ENCODE peak calls at places on chromosomes 11 and 22, in six cellular contexts. One of them, this sample, is unnamed.

GRCh38 chr11:221539-221938 is 14.0 kb downstream of the RIC8A start:
- DNase-seq in thyroid gland: no peak
- DNase-seq in IMR-90: no peak
- DNase-seq in GM12865: no peak
- DNase-seq in WTC11: no peak
- DNase-seq in fibroblast of mammary gland: no peak
- DNase-seq in this sample: no peak

GRCh38 chr22:43625242-43625641 is 186.9 kb downstream of the EFCAB6 start:
- DNase-seq in IMR-90: no peak
- DNase-seq in fibroblast of mammary gland: no peak
- DNase-seq in thyroid gland: no peak
- DNase-seq in WTC11: no peak
- DNase-seq in GM12865: no peak
- DNase-seq in this sample: no peak

GRCh38 chr11:65868907-65869306 is 3.7 kb downstream of the EFEMP2 start:
- DNase-seq in WTC11: no peak
- DNase-seq in fibroblast of mammary gland: no peak
- DNase-seq in thyroid gland: no peak
- DNase-seq in GM12865: no peak
- DNase-seq in IMR-90: no peak
- DNase-seq in this sample: peak; percentile 29

GRCh38 chr11:36139767-36140166 is 149.5 kb downstream of the COMMD9 start:
- DNase-seq in thyroid gland: no peak
- DNase-seq in WTC11: no peak
- DNase-seq in fibroblast of mammary gland: peak; percentile 46
- DNase-seq in IMR-90: peak; percentile 49
- DNase-seq in GM12865: no peak
- DNase-seq in this sample: no peak

GRCh38 chr11:65426839-65427690 is 4.5 kb downstream of the NEAT1 start:
- DNase-seq in fibroblast of mammary gland: peak; percentile 86
- DNase-seq in IMR-90: peak; percentile 77
- DNase-seq in WTC11: no peak
- DNase-seq in GM12865: peak; percentile 81
- DNase-seq in thyroid gland: peak; percentile 48
- DNase-seq in this sample: no peak

GRCh38 chr22:30718491-30718890 is 23.8 kb downstream of the OSBP2 start:
- DNase-seq in fibroblast of mammary gland: no peak
- DNase-seq in IMR-90: no peak
- DNase-seq in GM12865: no peak
- DNase-seq in thyroid gland: no peak
- DNase-seq in WTC11: no peak
- DNase-seq in this sample: no peak

GRCh38 chr22:49042877-49043859 is 784.5 kb downstream of the BRD1 start:
- DNase-seq in WTC11: no peak
- DNase-seq in thyroid gland: no peak
- DNase-seq in fibroblast of mammary gland: no peak
- DNase-seq in IMR-90: no peak
- DNase-seq in GM12865: no peak
- DNase-seq in this sample: peak; percentile 75

GRCh38 chr11:45152740-45153595 is 6.5 kb downstream of the PRDM11 start:
- DNase-seq in IMR-90: no peak
- DNase-seq in GM12865: no peak
- DNase-seq in thyroid gland: no peak
- DNase-seq in fibroblast of mammary gland: no peak
- DNase-seq in WTC11: no peak
- DNase-seq in this sample: no peak

GRCh38 chr11:57214087-57214395 is 23.0 kb downstream of the APLNR start:
- DNase-seq in WTC11: no peak
- DNase-seq in fibroblast of mammary gland: peak; percentile 30
- DNase-seq in thyroid gland: no peak
- DNase-seq in IMR-90: peak; percentile 48
- DNase-seq in GM12865: no peak
- DNase-seq in this sample: no peak

GRCh38 chr11:132312161-132312560 is 941.7 kb downstream of the NTM start:
- DNase-seq in thyroid gland: no peak
- DNase-seq in WTC11: no peak
- DNase-seq in fibroblast of mammary gland: peak; percentile 34
- DNase-seq in GM12865: peak; percentile 20
- DNase-seq in IMR-90: peak; percentile 83
- DNase-seq in this sample: no peak

GRCh38 chr22:25751174-25751581 is 9.2 kb downstream of the MYO18B start:
- DNase-seq in GM12865: no peak
- DNase-seq in WTC11: no peak
- DNase-seq in fibroblast of mammary gland: no peak
- DNase-seq in IMR-90: no peak
- DNase-seq in thyroid gland: no peak
- DNase-seq in this sample: no peak

GRCh38 chr22:45196926-45197605 is 33.3 kb downstream of the NUP50 start:
- DNase-seq in GM12865: no peak
- DNase-seq in fibroblast of mammary gland: no peak
- DNase-seq in WTC11: no peak
- DNase-seq in thyroid gland: no peak
- DNase-seq in IMR-90: no peak
- DNase-seq in this sample: no peak

GRCh38 chr11:35529971-35530495 is 4.6 kb upstream of the PAMR1 start:
- DNase-seq in fibroblast of mammary gland: peak; percentile 98
- DNase-seq in IMR-90: peak; percentile 98
- DNase-seq in thyroid gland: no peak
- DNase-seq in WTC11: no peak
- DNase-seq in GM12865: no peak
- DNase-seq in this sample: no peak

GRCh38 chr22:46008291-46008690 is 31.3 kb upstream of the WNT7B start:
- DNase-seq in thyroid gland: no peak
- DNase-seq in fibroblast of mammary gland: no peak
- DNase-seq in GM12865: no peak
- DNase-seq in IMR-90: no peak
- DNase-seq in WTC11: no peak
- DNase-seq in this sample: no peak

GRCh38 chr22:44347549-44347948 is 34.8 kb upstream of the SHISAL1 start:
- DNase-seq in GM12865: no peak
- DNase-seq in WTC11: no peak
- DNase-seq in IMR-90: no peak
- DNase-seq in thyroid gland: no peak
- DNase-seq in fibroblast of mammary gland: no peak
- DNase-seq in this sample: no peak

GRCh38 chr22:46087816-46088277 is 62.5 kb upstream of the PPARA start:
- DNase-seq in WTC11: peak; percentile 44
- DNase-seq in fibroblast of mammary gland: peak; percentile 93
- DNase-seq in thyroid gland: peak; percentile 52
- DNase-seq in IMR-90: peak; percentile 86
- DNase-seq in GM12865: no peak
- DNase-seq in this sample: peak; percentile 94

GRCh38 chr11:103953797-103954495 is 82.5 kb upstream of the DDI1 start:
- DNase-seq in thyroid gland: no peak
- DNase-seq in GM12865: no peak
- DNase-seq in WTC11: no peak
- DNase-seq in fibroblast of mammary gland: no peak
- DNase-seq in IMR-90: no peak
- DNase-seq in this sample: no peak

GRCh38 chr11:92199991-92200390 is 24.6 kb upstream of the FAT3 start:
- DNase-seq in thyroid gland: no peak
- DNase-seq in WTC11: no peak
- DNase-seq in GM12865: no peak
- DNase-seq in IMR-90: no peak
- DNase-seq in fibroblast of mammary gland: no peak
- DNase-seq in this sample: no peak

GRCh38 chr11:85718991-85719807 is 33.2 kb upstream of the CCDC89 start:
- DNase-seq in IMR-90: peak; percentile 100
- DNase-seq in GM12865: no peak
- DNase-seq in WTC11: peak; percentile 35
- DNase-seq in thyroid gland: peak; percentile 29
- DNase-seq in fibroblast of mammary gland: peak; percentile 99
- DNase-seq in this sample: no peak

GRCh38 chr22:48100685-48101417 is 1338.4 kb downstream of the TBC1D22A start:
- DNase-seq in thyroid gland: no peak
- DNase-seq in fibroblast of mammary gland: no peak
- DNase-seq in WTC11: no peak
- DNase-seq in IMR-90: no peak
- DNase-seq in GM12865: no peak
- DNase-seq in this sample: no peak

GRCh38 chr22:30829901-30830550 is 135.4 kb downstream of the OSBP2 start:
- DNase-seq in fibroblast of mammary gland: peak; percentile 96
- DNase-seq in GM12865: no peak
- DNase-seq in IMR-90: peak; percentile 97
- DNase-seq in WTC11: no peak
- DNase-seq in thyroid gland: no peak
- DNase-seq in this sample: no peak

GRCh38 chr11:17897495-17897894 is 115.4 kb downstream of the SERGEF start:
- DNase-seq in WTC11: no peak
- DNase-seq in fibroblast of mammary gland: no peak
- DNase-seq in IMR-90: no peak
- DNase-seq in thyroid gland: no peak
- DNase-seq in GM12865: no peak
- DNase-seq in this sample: no peak

GRCh38 chr11:2775083-2775625 is 75.4 kb upstream of the KCNQ1OT1 start:
- DNase-seq in GM12865: peak; percentile 46
- DNase-seq in fibroblast of mammary gland: no peak
- DNase-seq in IMR-90: no peak
- DNase-seq in thyroid gland: no peak
- DNase-seq in WTC11: peak; percentile 5
- DNase-seq in this sample: peak; percentile 87

DNA sequence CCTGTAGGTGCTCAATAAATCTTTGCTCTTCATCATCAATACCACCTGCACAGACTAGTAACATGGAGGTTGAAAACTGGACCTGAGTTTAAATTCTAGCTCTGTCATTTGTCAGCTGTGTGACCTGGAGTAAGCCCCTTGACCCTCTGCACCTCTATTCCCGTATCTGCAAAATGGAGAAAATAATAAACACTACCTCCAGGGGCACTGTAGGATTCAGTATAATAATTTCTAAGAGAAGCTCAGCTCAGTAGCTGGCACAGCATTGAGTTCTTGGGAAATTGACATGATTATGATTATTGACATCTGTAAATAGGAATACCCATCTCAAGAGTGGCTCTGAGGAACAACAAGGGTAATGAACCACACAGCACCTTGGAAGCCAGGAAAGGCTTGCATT is 78.4 kb downstream of the MN1 start:
- DNase-seq in thyroid gland: no peak
- DNase-seq in fibroblast of mammary gland: no peak
- DNase-seq in WTC11: no peak
- DNase-seq in IMR-90: no peak
- DNase-seq in GM12865: no peak
- DNase-seq in this sample: no peak
- TF ChIP-seq CTCF in thyroid gland: no peak
- TF ChIP-seq CTCF in fibroblast of mammary gland: no peak
- TF ChIP-seq CTCF in WTC11: no peak
- TF ChIP-seq CTCF in IMR-90: peak; percentile 9
- TF ChIP-seq CTCF in GM12865: no peak
- TF ChIP-seq CTCF in this sample: peak; percentile 66

GRCh38 chr11:128095459-128096096 is 491.8 kb downstream of the ETS1 start:
- DNase-seq in IMR-90: peak; percentile 76
- DNase-seq in GM12865: no peak
- DNase-seq in fibroblast of mammary gland: peak; percentile 69
- DNase-seq in thyroid gland: no peak
- DNase-seq in WTC11: no peak
- DNase-seq in this sample: no peak
- TF ChIP-seq CTCF in IMR-90: no peak
- TF ChIP-seq CTCF in GM12865: no peak
- TF ChIP-seq CTCF in fibroblast of mammary gland: no peak
- TF ChIP-seq CTCF in thyroid gland: no peak
- TF ChIP-seq CTCF in WTC11: no peak
- TF ChIP-seq CTCF in this sample: peak; percentile 53

DNA sequence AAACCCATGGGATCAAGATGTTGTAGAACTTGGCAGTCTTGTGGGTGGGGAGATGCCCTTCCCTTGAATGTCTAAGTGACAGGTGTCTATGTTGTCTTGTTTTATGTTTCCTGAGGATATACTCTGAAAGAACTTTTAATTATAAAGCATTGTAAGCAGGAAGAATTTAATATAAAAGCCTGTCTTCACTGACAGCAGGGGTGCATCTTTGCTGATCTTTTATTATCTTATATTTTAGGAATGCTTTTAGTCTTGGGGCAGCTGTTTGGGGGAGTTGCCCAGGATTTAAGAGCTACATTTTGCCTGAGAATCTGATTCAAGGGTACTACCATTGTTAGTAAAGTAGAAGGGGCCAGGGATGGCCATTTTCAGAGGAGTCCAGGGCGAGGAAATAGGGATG is 43.4 kb downstream of the IRAG1 start:
- DNase-seq in thyroid gland: no peak
- DNase-seq in IMR-90: no peak
- DNase-seq in fibroblast of mammary gland: no peak
- DNase-seq in GM12865: no peak
- DNase-seq in WTC11: no peak
- DNase-seq in this sample: no peak
- TF ChIP-seq CTCF in thyroid gland: no peak
- TF ChIP-seq CTCF in IMR-90: no peak
- TF ChIP-seq CTCF in fibroblast of mammary gland: no peak
- TF ChIP-seq CTCF in GM12865: no peak
- TF ChIP-seq CTCF in WTC11: no peak
- TF ChIP-seq CTCF in this sample: no peak

GRCh38 chr11:43315966-43316365 is 4.2 kb downstream of the API5 start:
- DNase-seq in GM12865: no peak
- DNase-seq in IMR-90: no peak
- DNase-seq in thyroid gland: no peak
- DNase-seq in fibroblast of mammary gland: no peak
- DNase-seq in WTC11: no peak
- DNase-seq in this sample: no peak

GRCh38 chr11:43311791-43312607 is at the start of gene API5:
- DNase-seq in IMR-90: peak; percentile 92
- DNase-seq in fibroblast of mammary gland: peak; percentile 92
- DNase-seq in GM12865: peak; percentile 95
- DNase-seq in thyroid gland: peak; percentile 93
- DNase-seq in WTC11: peak; percentile 93
- DNase-seq in this sample: peak; percentile 96

DNA sequence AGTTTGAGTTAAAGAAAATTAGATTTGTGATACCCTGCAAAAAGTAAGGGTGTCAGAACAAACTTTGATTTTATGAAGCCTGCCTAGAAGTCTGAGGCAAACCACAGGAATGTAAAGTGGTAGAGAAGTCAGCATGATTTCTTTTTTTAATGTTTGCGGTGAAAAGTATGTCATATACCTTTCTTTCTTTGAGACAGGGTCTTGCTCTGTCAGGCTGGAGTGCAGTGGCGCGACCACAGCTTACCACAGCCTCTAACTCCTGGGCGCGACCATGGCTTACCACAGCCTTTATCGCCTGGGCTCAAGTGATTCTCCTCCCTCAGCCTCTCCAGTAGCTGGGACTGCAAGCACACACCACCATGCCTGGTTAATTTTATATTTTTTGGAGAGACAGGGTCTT is 4.7 kb downstream of the API5 start:
- DNase-seq in fibroblast of mammary gland: no peak
- DNase-seq in thyroid gland: no peak
- DNase-seq in WTC11: no peak
- DNase-seq in IMR-90: peak; percentile 13
- DNase-seq in GM12865: peak; percentile 72
- DNase-seq in this sample: no peak
- TF ChIP-seq CTCF in fibroblast of mammary gland: no peak
- TF ChIP-seq CTCF in thyroid gland: no peak
- TF ChIP-seq CTCF in WTC11: no peak
- TF ChIP-seq CTCF in IMR-90: no peak
- TF ChIP-seq CTCF in GM12865: no peak
- TF ChIP-seq CTCF in this sample: no peak

GRCh38 chr22:22937894-22938480 is 50.4 kb downstream of the IGLL5 start:
- DNase-seq in fibroblast of mammary gland: no peak
- DNase-seq in GM12865: no peak
- DNase-seq in WTC11: no peak
- DNase-seq in IMR-90: no peak
- DNase-seq in thyroid gland: no peak
- DNase-seq in this sample: no peak
- TF ChIP-seq CTCF in fibroblast of mammary gland: no peak
- TF ChIP-seq CTCF in GM12865: no peak
- TF ChIP-seq CTCF in WTC11: no peak
- TF ChIP-seq CTCF in IMR-90: no peak
- TF ChIP-seq CTCF in thyroid gland: no peak
- TF ChIP-seq CTCF in this sample: no peak